ENCODE peak calls at places on chromosome 20, in four cellular contexts. Y is stomach, S is adrenal gland, M is tibial nerve. B is an unnamed sample.

GRCh38 chr20:4243071-4243470 is 227.7 kb upstream of the RNF24 start:
- DNase-seq in M (no peak), Y (no peak), S (no peak), B (no peak)

GRCh38 chr20:57398231-57398821 is 7.1 kb downstream of the RBM38 start:
- DNase-seq in Y (peak; percentile 80), M (no peak), S (no peak), B (no peak)

GRCh38 chr20:17895641-17896246 is 72.8 kb downstream of the SNX5 start:
- DNase-seq in M (no peak), S (peak; percentile 70), Y (no peak), B (no peak)

GRCh38 chr20:37615507-37616425 is 78.1 kb upstream of the CTNNBL1 start:
- DNase-seq in S (peak; percentile 68), Y (peak; percentile 55), M (peak; percentile 66), B (peak; percentile 46)

GRCh38 chr20:917416-917815 is 1.3 kb upstream of the ANGPT4 start:
- DNase-seq in M (no peak), Y (no peak), S (no peak), B (no peak)

GRCh38 chr20:63177785-63178444 is 38.0 kb downstream of the YTHDF1 start:
- DNase-seq in Y (no peak), S (no peak), M (no peak), B (no peak)

GRCh38 chr20:56515657-56516381 is 8.7 kb upstream of the FAM209A start:
- DNase-seq in M (no peak), Y (no peak), S (no peak), B (no peak)

GRCh38 chr20:3158968-3159431 is 665 bp downstream of the FASTKD5 start:
- DNase-seq in Y (no peak), S (no peak), M (no peak), B (no peak)

GRCh38 chr20:63552481-63553249 is 1.3 kb upstream of the FNDC11 start:
- DNase-seq in M (no peak), S (no peak), Y (no peak), B (no peak)

GRCh38 chr20:23078351-23078993 is 7.7 kb downstream of the CD93 start:
- DNase-seq in S (no peak), Y (no peak), M (no peak), B (no peak)

GRCh38 chr20:57076202-57076651 is 190.2 kb downstream of the BMP7 start:
- DNase-seq in M (no peak), S (peak; percentile 30), Y (no peak), B (no peak)

GRCh38 chr20:39049684-39050554 is 87.8 kb downstream of the DHX35 start:
- DNase-seq in S (peak; percentile 79), Y (peak; percentile 75), M (peak; percentile 52), B (peak; percentile 40)

GRCh38 chr20:63122626-63123025 is 93.3 kb downstream of the YTHDF1 start:
- DNase-seq in M (no peak), S (no peak), Y (no peak), B (no peak)

GRCh38 chr20:41177636-41178035 is 40.3 kb downstream of the PLCG1 start:
- DNase-seq in Y (peak; percentile 22), M (peak; percentile 8), S (peak; percentile 71), B (peak; percentile 8)

GRCh38 chr20:17570347-17571152 is 675 bp downstream of the DSTN start:
- DNase-seq in Y (peak; percentile 58), M (peak; percentile 42), S (peak; percentile 85), B (peak; percentile 15)

GRCh38 chr20:6576721-6577120 is 190.8 kb upstream of the BMP2 start:
- DNase-seq in M (no peak), S (no peak), Y (no peak), B (no peak)

GRCh38 chr20:61520761-61521460 is 268.9 kb downstream of the CDH4 start:
- DNase-seq in M (peak; percentile 34), S (no peak), Y (no peak), B (no peak)

GRCh38 chr20:11394145-11394833 is 523.4 kb upstream of the BTBD3 start:
- DNase-seq in Y (no peak), S (no peak), M (no peak), B (no peak)

GRCh38 chr20:63964412-63964811 is 5.3 kb downstream of the ZNF512B start:
- DNase-seq in Y (no peak), S (no peak), M (no peak), B (no peak)

GRCh38 chr20:5784735-5785134 is 34.5 kb downstream of the SHLD1 start:
- DNase-seq in S (no peak), M (no peak), Y (no peak), B (no peak)

GRCh38 chr20:22438926-22439325 is 145.4 kb downstream of the FOXA2 start:
- DNase-seq in Y (no peak), M (no peak), S (no peak), B (peak; percentile 4)

GRCh38 chr20:54107600-54108393 is 37.4 kb upstream of the BCAS1 start:
- DNase-seq in Y (no peak), M (no peak), S (no peak), B (no peak)
- TF ChIP-seq POLR2A in Y (no peak), M (no peak), S (no peak), B (no peak)

DNA sequence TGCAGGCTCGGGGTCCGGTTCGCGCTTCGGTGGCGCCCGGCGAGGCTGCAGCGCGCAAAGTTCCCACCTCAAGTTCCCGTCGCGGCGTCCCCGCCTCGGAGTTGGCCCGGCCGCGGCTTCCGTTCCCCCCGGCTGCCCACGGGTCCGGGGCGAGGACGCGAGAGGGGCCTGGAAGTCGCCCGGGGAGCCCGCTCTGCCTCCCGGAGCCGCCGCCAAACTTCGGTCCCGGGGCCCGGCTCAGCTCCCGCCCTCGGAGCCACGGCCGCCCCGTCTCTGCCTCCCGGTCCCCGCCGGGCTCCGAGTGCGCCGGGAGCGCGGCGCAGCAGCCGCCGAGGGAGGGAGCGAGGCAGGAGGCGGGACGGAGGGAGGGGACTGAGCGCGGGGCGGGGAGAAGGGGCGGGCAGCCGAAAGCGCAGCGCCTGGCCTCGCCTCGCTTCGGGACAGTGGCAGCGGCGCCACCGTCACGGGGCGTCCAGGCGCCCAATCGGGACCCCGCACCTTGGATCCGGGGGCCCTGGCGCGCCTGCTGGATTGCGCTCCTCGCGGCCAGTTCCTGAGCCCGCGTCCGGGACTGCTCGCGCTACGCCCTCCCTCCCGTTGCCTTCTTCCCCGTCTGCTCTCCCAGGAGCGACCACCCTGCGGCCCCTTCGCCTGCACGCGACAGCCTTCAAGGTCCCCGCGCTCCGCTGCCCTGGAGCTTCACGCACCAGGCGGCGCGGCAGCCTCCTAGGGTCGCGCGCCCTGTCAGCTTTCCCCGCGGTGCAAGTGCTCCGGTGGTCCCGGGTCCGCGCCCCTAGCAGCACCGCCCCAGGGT is at the start of gene KCNG1:
- DNase-seq in Y (peak; percentile 68), S (peak; percentile 63), M (no peak), B (peak; percentile 49)
- TF ChIP-seq POLR2A in Y (no peak), S (no peak), M (peak; percentile 49), B (peak; percentile 94)

GRCh38 chr20:58634818-58635665 is 16.0 kb upstream of the STX16 start:
- DNase-seq in S (no peak), Y (no peak), M (no peak), B (no peak)
- TF ChIP-seq POLR2A in S (no peak), Y (no peak), M (no peak), B (no peak)

DNA sequence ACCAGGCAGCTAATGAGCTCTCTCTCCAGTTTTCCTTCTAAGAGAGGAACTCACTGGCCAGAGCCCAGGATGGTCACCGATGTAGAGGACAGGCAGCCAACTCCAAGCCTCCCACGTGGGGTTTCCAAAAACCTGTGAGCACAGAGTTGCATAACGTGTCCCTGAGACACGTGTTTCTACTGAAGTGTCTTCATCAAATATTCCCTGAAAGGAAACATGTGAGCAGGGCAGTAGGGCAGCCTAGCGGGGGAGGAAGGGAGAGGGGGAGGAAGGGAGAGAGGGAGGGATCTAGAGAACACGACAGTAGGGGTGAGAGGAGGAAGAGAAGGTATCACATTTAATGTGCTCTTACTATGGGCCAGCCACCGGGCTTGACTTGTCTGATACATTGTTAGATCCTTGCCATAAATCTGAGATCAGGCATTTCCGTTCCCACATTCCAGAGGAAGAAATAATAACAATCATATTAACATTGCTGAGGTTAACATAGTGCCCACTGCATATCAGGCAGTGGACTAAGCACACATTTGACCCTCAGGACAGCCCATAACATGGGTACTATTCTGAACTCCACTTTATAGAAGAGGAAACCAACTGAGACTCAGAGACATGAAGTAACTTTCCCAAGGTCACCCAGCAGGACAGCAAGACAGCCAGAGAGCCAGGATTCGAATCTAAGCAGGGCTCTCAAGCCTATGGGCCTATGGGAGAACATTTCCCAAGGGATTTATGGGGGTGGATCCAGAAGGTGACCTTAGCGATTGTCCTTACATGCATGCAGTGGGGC is 4.5 kb upstream of the SYS1 start:
- DNase-seq in S (peak; percentile 96), M (peak; percentile 92), Y (peak; percentile 58), B (no peak)
- TF ChIP-seq POLR2A in S (peak; percentile 77), M (no peak), Y (no peak), B (no peak)

GRCh38 chr20:8512003-8512402 is 379.9 kb downstream of the PLCB1 start:
- DNase-seq in Y (no peak), S (no peak), M (no peak), B (no peak)

GRCh38 chr20:8518878-8519277 is 386.8 kb downstream of the PLCB1 start:
- DNase-seq in M (no peak), Y (no peak), S (no peak), B (no peak)

GRCh38 chr20:8510808-8511207 is 378.7 kb downstream of the PLCB1 start:
- DNase-seq in M (no peak), Y (no peak), S (no peak), B (no peak)

GRCh38 chr20:8519887-8520286 is 387.8 kb downstream of the PLCB1 start:
- DNase-seq in Y (no peak), S (no peak), M (no peak), B (no peak)

DNA sequence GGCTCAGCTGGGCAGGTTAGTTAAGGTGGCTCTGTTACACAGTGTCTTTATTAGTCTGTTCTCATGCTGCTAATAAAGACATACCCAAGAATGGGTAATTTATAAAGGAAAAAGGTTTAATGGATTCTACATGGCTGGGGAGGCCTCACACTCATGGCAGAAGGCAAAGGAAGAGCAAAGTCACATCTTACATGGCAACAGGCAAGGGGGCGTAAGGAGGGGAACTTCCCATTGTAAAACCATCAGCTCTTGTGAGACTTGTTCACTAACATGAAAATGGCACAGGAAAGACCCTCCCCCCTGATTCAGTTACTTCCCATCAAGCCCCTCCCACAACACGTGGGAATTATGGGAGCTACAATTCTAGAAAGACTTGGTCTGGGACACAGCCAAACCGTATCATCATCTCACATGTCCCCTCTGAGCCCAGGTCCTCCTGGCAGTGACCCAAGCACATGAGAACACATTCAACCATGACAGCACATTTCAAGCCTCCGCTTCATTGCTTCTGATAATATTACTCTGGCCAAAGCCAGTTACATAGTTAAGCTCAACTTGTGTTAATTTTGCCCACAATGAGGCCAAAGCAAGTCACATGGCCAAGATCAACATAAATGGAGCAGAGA is 383.9 kb downstream of the PLCB1 start:
- DNase-seq in Y (no peak), M (no peak), S (no peak), B (no peak)
- TF ChIP-seq POLR2A in Y (no peak), M (no peak), S (no peak), B (no peak)

GRCh38 chr20:50246367-50247195 is 56.0 kb downstream of the CEBPB start:
- DNase-seq in M (no peak), Y (peak; percentile 69), S (no peak), B (no peak)
- TF ChIP-seq POLR2A in M (no peak), Y (no peak), S (no peak), B (no peak)

GRCh38 chr20:35709269-35709668 is 10.1 kb downstream of the ROMO1 start:
- DNase-seq in S (no peak), M (no peak), Y (no peak), B (no peak)
- TF ChIP-seq POLR2A in S (no peak), M (no peak), Y (no peak), B (no peak)

GRCh38 chr20:48632017-48632824 is 195.6 kb downstream of the PREX1 start:
- DNase-seq in M (no peak), Y (no peak), S (peak; percentile 49), B (no peak)
- TF ChIP-seq POLR2A in M (no peak), Y (no peak), S (no peak), B (no peak)